ENCODE peak calls at places on chromosome 12, in nine cellular contexts. Z, B, I, G, S, U, P, Y and Q are unnamed samples.

GRCh38 chr12:106865685-106866084 is 90.0 kb upstream of the TMEM263 start:
- DNase-seq in Z (no peak), B (no peak), I (no peak), G (no peak), S (no peak), U (no peak), P (no peak), Y (no peak), Q (no peak)

GRCh38 chr12:121549075-121549474 is 31.7 kb downstream of the KDM2B start:
- DNase-seq in Z (no peak), B (no peak), I (no peak), G (no peak), S (no peak), U (no peak), P (no peak), Y (no peak), Q (no peak)

GRCh38 chr12:56593909-56594621 is 36.1 kb downstream of the BAZ2A start:
- DNase-seq in Z (peak; percentile 33), B (peak; percentile 75), I (peak; percentile 75), G (peak; percentile 59), S (peak; percentile 72), U (no peak), P (peak; percentile 61), Y (peak; percentile 80), Q (peak; percentile 73)

GRCh38 chr12:12214201-12214600 is 52.6 kb downstream of the LRP6 start:
- DNase-seq in Z (no peak), B (no peak), I (no peak), G (no peak), S (no peak), U (no peak), P (no peak), Y (no peak), Q (no peak)

GRCh38 chr12:88951177-88951576 is 370.9 kb upstream of the KITLG start:
- DNase-seq in Z (no peak), B (no peak), I (no peak), G (no peak), S (no peak), U (no peak), P (no peak), Y (no peak), Q (no peak)

GRCh38 chr12:24191117-24191516 is 241.6 kb upstream of the SOX5 start:
- DNase-seq in Z (no peak), B (no peak), I (no peak), G (no peak), S (no peak), U (no peak), P (no peak), Y (no peak), Q (no peak)

GRCh38 chr12:108511633-108512540 is 3.2 kb upstream of the FICD start:
- DNase-seq in Z (no peak), B (peak; percentile 66), I (peak; percentile 81), G (peak; percentile 26), S (peak; percentile 73), U (peak; percentile 50), P (peak; percentile 34), Y (peak; percentile 83), Q (peak; percentile 74)

GRCh38 chr12:130181211-130181610 is 18.9 kb downstream of the FZD10 start:
- DNase-seq in Z (no peak), B (no peak), I (no peak), G (no peak), S (no peak), U (no peak), P (no peak), Y (no peak), Q (no peak)

GRCh38 chr12:13193403-13194100 is 3.0 kb upstream of the EMP1 start:
- DNase-seq in Z (no peak), B (no peak), I (no peak), G (no peak), S (no peak), U (no peak), P (no peak), Y (no peak), Q (peak; percentile 59)

GRCh38 chr12:121803861-121804416 is at the start of gene SETD1B:
- DNase-seq in Z (no peak), B (peak; percentile 33), I (peak; percentile 85), G (peak; percentile 47), S (peak; percentile 63), U (peak; percentile 74), P (no peak), Y (peak; percentile 69), Q (peak; percentile 62)

GRCh38 chr12:120257041-120257821 is 8.3 kb downstream of the PXN start:
- DNase-seq in Z (peak; percentile 80), B (peak; percentile 98), I (peak; percentile 83), G (peak; percentile 92), S (peak; percentile 39), U (peak; percentile 43), P (no peak), Y (peak; percentile 48), Q (peak; percentile 96)

GRCh38 chr12:11486623-11487444 is 91.5 kb upstream of the PRB2 start:
- DNase-seq in Z (peak; percentile 36), B (peak; percentile 83), I (peak; percentile 83), G (peak; percentile 63), S (peak; percentile 79), U (peak; percentile 70), P (peak; percentile 61), Y (peak; percentile 92), Q (peak; percentile 90)

GRCh38 chr12:65533177-65533883 is 254.8 kb downstream of the MSRB3 start:
- DNase-seq in Z (peak; percentile 50), B (peak; percentile 85), I (no peak), G (peak; percentile 83), S (no peak), U (no peak), P (no peak), Y (no peak), Q (peak; percentile 72)

GRCh38 chr12:132417741-132418140 is 72.2 kb upstream of the FBRSL1 start:
- DNase-seq in Z (no peak), B (no peak), I (no peak), G (no peak), S (no peak), U (no peak), P (no peak), Y (no peak), Q (no peak)

GRCh38 chr12:102294568-102294967 is 96.9 kb upstream of the PMCH start:
- DNase-seq in Z (no peak), B (no peak), I (no peak), G (no peak), S (no peak), U (no peak), P (no peak), Y (no peak), Q (no peak)
- TF ChIP-seq CTCF in Z (no peak), B (no peak), I (no peak), G (no peak), S (no peak), U (no peak), P (no peak), Y (no peak), Q (no peak)

DNA sequence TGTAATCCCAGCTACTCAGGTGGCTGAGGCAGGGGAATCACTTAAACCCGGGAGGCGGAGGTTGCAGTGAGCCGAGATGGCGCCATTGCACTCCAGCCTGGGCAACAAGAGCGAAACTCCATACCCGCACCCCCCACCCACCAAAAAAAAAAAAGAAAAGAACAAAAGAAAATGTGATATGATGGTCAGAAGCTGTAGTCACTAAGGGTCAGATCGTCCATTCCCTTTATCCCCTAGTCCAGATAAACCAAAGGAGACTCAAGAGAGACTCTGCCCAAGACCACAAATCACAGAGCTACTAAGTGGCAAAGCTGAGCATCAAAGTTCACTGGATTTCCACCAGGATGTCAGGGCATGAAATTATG is 3.2 kb downstream of the PPTC7 start:
- DNase-seq in Z (no peak), B (no peak), I (no peak), G (no peak), S (no peak), U (no peak), P (no peak), Y (no peak), Q (no peak)
- H3K4me3 ChIP-seq in Z (no peak overlapping the region), B (no peak overlapping the region), I (no peak overlapping the region), G (no peak overlapping the region), S (no peak overlapping the region), U (no peak overlapping the region), P (no peak overlapping the region), Y (no peak overlapping the region), Q (no peak overlapping the region)

GRCh38 chr12:4225571-4225970 is 48.0 kb upstream of the CCND2 start:
- DNase-seq in Z (no peak), B (no peak), I (no peak), G (no peak), S (no peak), U (no peak), P (no peak), Y (no peak), Q (no peak)

GRCh38 chr12:4224211-4224878 is 49.2 kb upstream of the CCND2 start:
- DNase-seq in Z (no peak), B (no peak), I (no peak), G (no peak), S (no peak), U (no peak), P (no peak), Y (no peak), Q (no peak)

GRCh38 chr12:4230526-4230925 is 43.0 kb upstream of the CCND2 start:
- DNase-seq in Z (no peak), B (no peak), I (no peak), G (no peak), S (no peak), U (no peak), P (no peak), Y (no peak), Q (no peak)

GRCh38 chr12:4227046-4227445 is 46.5 kb upstream of the CCND2 start:
- DNase-seq in Z (no peak), B (no peak), I (no peak), G (no peak), S (no peak), U (no peak), P (no peak), Y (no peak), Q (no peak)

DNA sequence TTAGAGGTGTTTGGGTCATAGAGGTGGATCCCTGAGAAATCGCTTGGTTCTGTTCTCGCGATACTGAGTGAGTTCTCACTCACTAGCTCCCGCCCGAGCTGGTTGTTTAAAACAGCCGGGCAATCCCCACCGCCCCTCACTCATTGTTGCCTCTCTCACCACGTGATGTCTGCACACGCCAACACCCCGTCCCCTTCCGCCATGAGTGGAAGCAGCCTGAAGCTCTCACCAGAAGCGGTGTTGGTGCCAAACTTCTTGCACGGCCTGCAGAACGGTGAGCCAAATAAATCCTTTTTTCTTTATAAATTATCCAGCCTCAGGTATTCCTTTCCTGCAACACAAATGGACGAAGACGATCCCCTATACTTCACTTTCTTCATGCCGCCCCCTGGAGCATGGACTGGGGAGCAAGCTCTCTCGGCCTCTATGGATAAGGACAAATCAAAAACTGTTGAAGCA is 45.4 kb upstream of the CCND2 start:
- DNase-seq in Z (no peak), B (no peak), I (no peak), G (no peak), S (no peak), U (no peak), P (no peak), Y (no peak), Q (no peak)
- TF ChIP-seq CTCF in Z (no peak), B (no peak), I (no peak), G (no peak), S (no peak), U (no peak), P (no peak), Y (no peak), Q (no peak)

DNA sequence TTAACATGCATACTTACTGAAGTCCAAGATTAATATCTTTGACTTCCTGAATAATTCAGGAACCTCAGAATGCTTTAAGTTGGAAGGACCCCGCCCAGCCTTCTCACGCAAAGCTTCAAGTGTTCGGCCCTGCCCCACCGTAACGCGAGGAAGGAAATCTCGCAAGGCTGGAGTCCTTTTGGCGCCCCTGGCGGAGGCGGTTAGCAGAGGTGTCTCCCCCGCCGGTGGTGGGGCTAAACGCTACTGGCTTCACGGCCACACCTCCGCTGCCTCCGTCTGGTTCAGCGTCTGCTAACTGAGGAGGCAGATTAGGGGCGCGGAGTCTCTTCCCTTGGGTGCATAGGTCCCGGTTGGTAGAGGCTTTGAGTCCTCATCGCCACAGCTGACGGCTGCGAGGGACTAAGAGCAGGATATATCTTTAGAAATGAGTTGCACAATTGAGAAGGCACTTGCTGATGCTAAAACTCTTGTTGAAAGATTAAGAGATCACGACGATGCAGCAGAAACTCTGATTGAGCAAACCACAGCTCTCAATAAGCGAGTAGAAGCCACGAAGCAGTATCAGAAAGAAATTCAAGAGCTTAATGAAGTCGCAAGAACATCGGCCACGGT is 21.9 kb downstream of the SPATS2 start:
- DNase-seq in Z (no peak), B (no peak), I (no peak), G (no peak), S (no peak), U (no peak), P (no peak), Y (peak; percentile 14), Q (no peak)
- H3K4me3 ChIP-seq in Z (no peak overlapping the region), B (no peak overlapping the region), I (no peak overlapping the region), G (no peak overlapping the region), S (no peak overlapping the region), U (no peak overlapping the region), P (no peak overlapping the region), Y (no peak overlapping the region), Q (no peak overlapping the region)